ENCODE peak calls at places on chromosomes 16 and 17, in eight cellular contexts. K is LoVo, B is neural progenitor cell, T is pancreas, J is foreskin fibroblast, W is sigmoid colon, L is NCI-H748 treated with DMSO at 0.1 percent for 48 hours, N is HFF-Myc. G is an unnamed sample.

GRCh38 chr17:45143767-45144198 is 4.5 kb upstream of the HEXIM1 start:
- DNase-seq in K (no peak), B (peak; percentile 55), T (peak; percentile 59), J (peak; percentile 92), W (peak; percentile 98), L (no peak), N (no peak), G (no peak)

GRCh38 chr17:78831688-78832540 is 8.7 kb downstream of the USP36 start:
- DNase-seq in K (no peak), B (no peak), T (no peak), J (no peak), W (no peak), L (no peak), N (no peak), G (no peak)

GRCh38 chr17:65565559-65565958 is 4.1 kb upstream of the AXIN2 start:
- DNase-seq in K (no peak), B (no peak), T (no peak), J (no peak), W (no peak), L (no peak), N (no peak), G (no peak)

GRCh38 chr16:55039042-55039441 is 108.4 kb downstream of the IRX5 start:
- DNase-seq in K (no peak), B (no peak), T (no peak), J (no peak), W (no peak), L (no peak), N (no peak), G (no peak)

GRCh38 chr17:81264640-81265039 is 25.5 kb downstream of the NDUFAF8 start:
- DNase-seq in K (no peak), B (no peak), T (no peak), J (no peak), W (no peak), L (no peak), N (no peak), G (no peak)

GRCh38 chr17:58303981-58304734 is 23.4 kb upstream of the MPO start:
- DNase-seq in K (peak; percentile 28), B (peak; percentile 67), T (peak; percentile 30), J (peak; percentile 12), W (peak; percentile 70), L (peak; percentile 23), N (no peak), G (peak; percentile 44)

GRCh38 chr16:72172105-72173034 is at the start of gene PMFBP1:
- DNase-seq in K (no peak), B (no peak), T (no peak), J (peak; percentile 74), W (peak; percentile 66), L (no peak), N (peak; percentile 56), G (peak; percentile 37)

GRCh38 chr17:82187500-82187899 is 25.1 kb downstream of the CCDC57 start:
- DNase-seq in K (no peak), B (no peak), T (no peak), J (no peak), W (no peak), L (no peak), N (no peak), G (no peak)

GRCh38 chr17:78780852-78781338 is 1.2 kb downstream of the CYTH1 start:
- DNase-seq in K (no peak), B (no peak), T (no peak), J (no peak), W (peak; percentile 61), L (no peak), N (no peak), G (no peak)

GRCh38 chr16:70018254-70018653 is 67.1 kb downstream of the CLEC18A start:
- DNase-seq in K (no peak), B (peak; percentile 42), T (no peak), J (peak; percentile 4), W (no peak), L (no peak), N (peak; percentile 16), G (peak; percentile 29)

GRCh38 chr17:77451271-77451893 is 310.6 kb downstream of the SEC14L1 start:
- DNase-seq in K (no peak), B (peak; percentile 97), T (peak; percentile 72), J (peak; percentile 37), W (peak; percentile 89), L (no peak), N (no peak), G (peak; percentile 92)

GRCh38 chr16:1296688-1297412 is 12.6 kb upstream of the UBE2I start:
- DNase-seq in K (peak; percentile 94), B (no peak), T (peak; percentile 61), J (peak; percentile 59), W (no peak), L (no peak), N (no peak), G (peak; percentile 82)

GRCh38 chr16:84040823-84041391 is 1.7 kb downstream of the SLC38A8 start:
- DNase-seq in K (no peak), B (peak; percentile 39), T (no peak), J (peak; percentile 53), W (no peak), L (no peak), N (peak; percentile 33), G (no peak)

GRCh38 chr17:81097134-81097942 is 62.4 kb downstream of the BAIAP2 start:
- DNase-seq in K (peak; percentile 15), B (peak; percentile 92), T (no peak), J (peak; percentile 81), W (peak; percentile 93), L (no peak), N (no peak), G (peak; percentile 83)

GRCh38 chr16:14193316-14193871 is 122.3 kb downstream of the MRTFB start:
- DNase-seq in K (no peak), B (no peak), T (no peak), J (no peak), W (no peak), L (peak; percentile 66), N (no peak), G (no peak)

GRCh38 chr16:19644877-19645276 is 73.2 kb downstream of the KNOP1 start:
- DNase-seq in K (no peak), B (no peak), T (no peak), J (no peak), W (peak; percentile 92), L (no peak), N (no peak), G (no peak)

GRCh38 chr17:27296427-27296979 is 2.6 kb downstream of the WSB1 start:
- DNase-seq in K (no peak), B (no peak), T (no peak), J (peak; percentile 65), W (no peak), L (no peak), N (no peak), G (no peak)

GRCh38 chr17:68599873-68600122 is 1.4 kb downstream of the FAM20A start:
- DNase-seq in K (no peak), B (no peak), T (no peak), J (no peak), W (no peak), L (no peak), N (no peak), G (no peak)

GRCh38 chr17:14351493-14351892 is 50.6 kb downstream of the HS3ST3B1 start:
- DNase-seq in K (no peak), B (no peak), T (no peak), J (no peak), W (no peak), L (no peak), N (no peak), G (no peak)

GRCh38 chr17:18981642-18982424 is 22.7 kb downstream of the FAM83G start:
- DNase-seq in K (peak; percentile 63), B (peak; percentile 30), T (peak; percentile 65), J (peak; percentile 75), W (no peak), L (no peak), N (no peak), G (peak; percentile 70)

GRCh38 chr16:2846511-2847310 is 11.3 kb downstream of the PRSS22 start:
- DNase-seq in K (peak; percentile 86), B (no peak), T (no peak), J (peak; percentile 82), W (no peak), L (no peak), N (no peak), G (peak; percentile 60)

GRCh38 chr17:27635275-27635823 is 4.4 kb downstream of the LGALS9 start:
- DNase-seq in K (no peak), B (no peak), T (no peak), J (no peak), W (no peak), L (no peak), N (no peak), G (no peak)

GRCh38 chr16:68590201-68590994 is 51.3 kb downstream of the ZFP90 start:
- DNase-seq in K (no peak), B (peak; percentile 86), T (peak; percentile 48), J (peak; percentile 16), W (no peak), L (peak; percentile 31), N (peak; percentile 25), G (peak; percentile 93)

GRCh38 chr16:21264226-21265036 is 13.7 kb downstream of the CRYM start:
- DNase-seq in K (no peak), B (peak; percentile 34), T (no peak), J (peak; percentile 34), W (no peak), L (no peak), N (peak; percentile 4), G (no peak)

GRCh38 chr16:84628226-84628731 is 10.4 kb upstream of the COTL1 start:
- DNase-seq in K (no peak), B (no peak), T (no peak), J (no peak), W (no peak), L (no peak), N (no peak), G (no peak)

GRCh38 chr17:72376486-72377345 is 255.9 kb downstream of the SOX9 start:
- DNase-seq in K (no peak), B (no peak), T (no peak), J (peak; percentile 70), W (no peak), L (no peak), N (no peak), G (no peak)

GRCh38 chr16:86566966-86567700 is 504 bp downstream of the FOXC2 start:
- DNase-seq in K (no peak), B (peak; percentile 82), T (no peak), J (peak; percentile 73), W (no peak), L (no peak), N (no peak), G (peak; percentile 68)

GRCh38 chr17:68459030-68459376 is 1.7 kb upstream of the WIPI1 start:
- DNase-seq in K (no peak), B (no peak), T (no peak), J (no peak), W (no peak), L (no peak), N (no peak), G (no peak)

GRCh38 chr17:67700720-67701119 is 17.0 kb upstream of the NOL11 start:
- DNase-seq in K (no peak), B (no peak), T (no peak), J (no peak), W (no peak), L (no peak), N (no peak), G (no peak)

GRCh38 chr17:78734841-78735641 is 47.0 kb downstream of the CYTH1 start:
- DNase-seq in K (no peak), B (no peak), T (no peak), J (no peak), W (no peak), L (no peak), N (no peak), G (peak; percentile 17)

GRCh38 chr16:73483076-73483791 is 435.3 kb upstream of the ZFHX3 start:
- DNase-seq in K (no peak), B (peak; percentile 53), T (no peak), J (no peak), W (no peak), L (no peak), N (no peak), G (no peak)

G was measured in Calu3.